ENCODE peak calls at places on chromosome 1, in seven cellular contexts. B, H, J, F, D, U and L are unnamed samples. For H3K27me3, the result is how much of the 10 kb centered on the place peaks cover.

GRCh38 chr1:161185282-161185682 is 8.0 kb upstream of the B4GALT3 start:
- DNase-seq in H (peak), D (no peak), B (peak), F (no peak), J (no peak), U (peak), L (no peak)

GRCh38 chr1:79042117-79042516 is 35.6 kb upstream of the ADGRL4 start:
- DNase-seq in J (no peak), U (no peak), F (no peak), B (no peak), H (no peak), D (no peak), L (peak)

GRCh38 chr1:155123801-155124200 is 3.9 kb upstream of the EFNA1 start:
- DNase-seq in D (no peak), B (no peak), U (no peak), J (no peak), H (no peak), F (no peak), L (no peak)

GRCh38 chr1:221246067-221246466 is 366.8 kb downstream of the HLX start:
- DNase-seq in J (no peak), U (no peak), B (no peak), F (no peak), D (no peak), H (no peak), L (no peak)

GRCh38 chr1:238552271-238552670 is 661.5 kb upstream of the ZP4 start:
- DNase-seq in J (no peak), D (no peak), U (no peak), B (no peak), H (no peak), F (no peak), L (no peak)

GRCh38 chr1:44418022-44418673 is 13.1 kb downstream of the RNF220 start:
- DNase-seq in U (no peak), J (no peak), B (no peak), D (peak), H (peak), F (no peak), L (no peak)

GRCh38 chr1:32759997-32760623 is 57.0 kb downstream of the YARS1 start:
- DNase-seq in H (no peak), F (no peak), D (peak), U (no peak), J (peak), B (peak), L (peak)

GRCh38 chr1:67382292-67382691 is 47.9 kb downstream of the SERBP1 start:
- DNase-seq in J (no peak), H (no peak), B (no peak), U (no peak), D (no peak), F (no peak), L (no peak)

GRCh38 chr1:199780948-199781347 is 246.6 kb upstream of the NR5A2 start:
- DNase-seq in J (no peak), F (no peak), D (no peak), H (no peak), U (no peak), B (no peak), L (peak)

GRCh38 chr1:5992814-5993552 is 758 bp upstream of the NPHP4 start:
- DNase-seq in H (no peak), F (no peak), D (peak), J (no peak), B (no peak), U (no peak), L (no peak)

GRCh38 chr1:162565460-162565859 is 3.9 kb downstream of the UAP1 start:
- DNase-seq in J (no peak), U (no peak), H (no peak), B (no peak), F (no peak), D (no peak), L (no peak)

GRCh38 chr1:1122981-1123480 is 7.1 kb upstream of the C1orf159 start:
- DNase-seq in U (no peak), F (no peak), H (no peak), B (no peak), J (no peak), D (no peak), L (no peak)

GRCh38 chr1:205780335-205780734 is 5.1 kb upstream of the RAB29 start:
- DNase-seq in B (no peak), J (no peak), U (no peak), F (no peak), H (no peak), D (no peak), L (no peak)

GRCh38 chr1:220901906-220902305 is 22.7 kb downstream of the HLX start:
- DNase-seq in J (no peak), U (no peak), D (no peak), B (no peak), F (no peak), H (no peak), L (no peak)

GRCh38 chr1:170410391-170411146 is 121.4 kb upstream of the GORAB start:
- DNase-seq in H (no peak), J (no peak), F (peak), B (no peak), U (no peak), D (no peak), L (peak)

GRCh38 chr1:41811978-41812852 is 106.5 kb downstream of the HIVEP3 start:
- DNase-seq in F (peak), H (peak), U (no peak), D (peak), J (peak), B (no peak), L (peak)

GRCh38 chr1:192402571-192402970 is 85.8 kb downstream of the RGS21 start:
- DNase-seq in J (no peak), D (no peak), H (no peak), F (no peak), B (no peak), U (no peak), L (no peak)

GRCh38 chr1:192399161-192399560 is 82.4 kb downstream of the RGS21 start:
- DNase-seq in D (peak), B (no peak), F (no peak), U (no peak), J (no peak), H (no peak), L (no peak)

DNA sequence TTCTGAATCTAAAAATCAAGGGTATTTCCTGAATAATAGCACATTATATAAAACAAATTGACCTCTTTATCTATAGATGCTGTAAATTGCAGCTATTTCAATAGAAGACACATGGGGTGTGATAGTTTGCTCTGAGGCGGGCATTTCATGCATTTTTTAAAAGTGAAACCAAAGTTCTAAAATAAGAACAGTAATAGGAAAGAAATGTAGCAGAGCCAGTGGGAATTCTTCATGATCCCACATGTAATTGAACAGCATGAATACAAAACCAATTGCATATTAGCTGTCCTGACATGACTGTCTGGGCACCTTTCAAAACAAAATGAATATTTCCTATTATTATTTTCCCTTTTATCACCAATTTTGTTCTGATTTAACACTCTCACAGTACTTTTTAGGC is 85.0 kb downstream of the RGS21 start:
- DNase-seq in J (no peak), U (no peak), D (no peak), B (no peak), F (peak), H (no peak), L (peak)
- H3K27me3 ChIP-seq in J (under half), U (under half), D (under half), B (under half), F (under half), H (under half), L (under half)

DNA sequence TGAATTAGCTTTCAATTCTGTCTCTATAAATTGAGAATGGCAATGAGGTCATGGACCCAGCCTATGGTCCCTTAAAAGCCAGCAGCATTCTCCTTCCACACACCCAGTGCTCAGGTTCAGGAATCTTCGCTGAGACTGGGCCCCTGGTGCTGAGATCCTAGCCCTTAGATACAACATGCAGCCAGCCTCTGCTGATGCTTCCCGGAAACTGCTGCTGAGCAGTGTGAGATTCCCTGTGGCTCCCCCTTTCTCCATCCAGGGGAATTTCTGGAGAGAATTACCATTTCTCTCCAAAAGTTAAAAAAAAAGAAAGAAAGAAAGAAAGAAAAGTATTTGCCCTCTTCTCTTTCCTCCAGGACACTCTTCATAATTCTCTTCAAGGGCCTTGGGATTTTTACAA is 31.7 kb upstream of the RALGPS2 start:
- DNase-seq in B (no peak), H (no peak), D (peak), U (no peak), J (peak), F (no peak), L (no peak)
- TF ChIP-seq CTCF in B (no peak), H (no peak), D (peak), U (no peak), J (peak), F (peak), L (peak)

DNA sequence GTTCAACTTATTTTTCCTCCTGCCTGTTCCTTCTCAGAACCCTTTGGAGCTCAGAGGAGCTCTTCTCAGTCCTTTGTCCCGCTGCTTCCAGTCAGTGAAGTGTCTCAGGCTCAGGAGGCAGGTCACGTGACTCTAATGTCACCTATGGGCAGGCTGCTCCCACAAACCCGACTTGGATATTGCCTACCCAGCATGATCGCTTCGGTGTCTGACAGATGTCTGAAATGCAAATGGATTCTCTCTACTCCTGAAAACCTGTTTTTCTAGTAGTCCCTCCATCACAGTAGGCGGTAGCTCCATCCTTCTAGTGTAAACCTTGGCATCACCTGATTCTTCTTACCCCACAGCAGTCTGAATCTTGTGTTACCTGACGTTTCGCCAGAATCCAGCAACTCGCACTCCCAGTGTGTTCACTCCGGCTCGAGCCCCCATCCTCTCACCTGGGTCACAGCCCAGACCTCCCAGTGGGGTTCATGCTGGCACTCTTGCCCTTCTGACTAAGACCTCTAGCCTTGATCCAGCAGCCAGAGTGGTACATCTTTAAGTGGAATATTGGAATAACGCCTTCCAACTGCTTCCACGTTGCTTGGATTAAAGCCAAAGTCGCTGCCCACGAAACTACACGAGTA is 5.4 kb downstream of the PADI6 start:
- DNase-seq in D (peak), F (no peak), U (no peak), H (no peak), J (no peak), B (no peak), L (no peak)
- H3K27me3 ChIP-seq in D (under half), F (under half), U (half or more), H (under half), J (under half), B (under half), L (under half)

DNA sequence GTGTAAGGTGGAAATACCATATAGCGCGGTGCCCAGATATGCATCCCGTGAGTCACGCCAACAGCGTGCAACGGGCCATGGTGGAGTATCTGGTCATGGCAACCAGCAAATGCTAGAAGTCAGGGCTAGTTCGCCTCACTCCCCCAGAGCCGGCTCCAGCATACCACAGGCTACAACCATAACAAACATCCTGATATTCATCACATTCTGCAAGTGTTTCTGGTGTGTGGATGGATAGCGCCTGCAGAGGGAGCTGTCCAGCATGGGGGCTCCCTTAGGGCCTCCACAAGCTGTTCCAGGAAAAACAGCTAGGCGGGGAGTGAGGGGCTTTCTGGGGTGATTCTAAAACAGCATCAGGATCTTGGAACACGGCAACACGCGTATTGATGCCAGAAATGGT is 6.8 kb downstream of the C1orf198 start:
- DNase-seq in J (no peak), F (no peak), U (no peak), H (no peak), B (no peak), D (peak), L (no peak)
- TF ChIP-seq CTCF in J (peak), F (peak), U (no peak), H (no peak), B (no peak), D (peak), L (no peak)

GRCh38 chr1:18652791-18653190 is 22.1 kb downstream of the PAX7 start:
- DNase-seq in F (no peak), H (no peak), D (no peak), B (no peak), J (no peak), U (no peak), L (no peak)
- H3K27me3 ChIP-seq in F (under half), H (half or more), D (half or more), B (under half), J (under half), U (half or more), L (half or more)